ENCODE peak calls at places on chromosomes 4 and X, in six cellular contexts. E is Peyer's patch; Z is naive thymus-derived CD4-positive, alpha-beta T cell; U is SK-N-MC; I is testis; S is CD8-positive, alpha-beta memory T cell. D is an unnamed sample.

GRCh38 chr4:129532573-129532972 is 436.6 kb downstream of the C4orf33 start:
- DNase-seq in Z (no peak), U (no peak), I (no peak), S (no peak), E (no peak), D (no peak)

GRCh38 chrX:115616943-115617563 is 56.1 kb downstream of the PLS3 start:
- DNase-seq in S (no peak), I (no peak), E (no peak), U (no peak), Z (no peak), D (no peak)

GRCh38 chrX:104641176-104641575 is 75.2 kb downstream of the IL1RAPL2 start:
- DNase-seq in Z (no peak), I (no peak), U (no peak), E (no peak), S (no peak), D (no peak)

GRCh38 chrX:33970028-33970932 is 161.8 kb downstream of the FAM47A start:
- DNase-seq in E (no peak), I (no peak), Z (no peak), S (no peak), U (no peak), D (no peak)

GRCh38 chr4:185143596-185143969 is 517 bp downstream of the SLC25A4 start:
- DNase-seq in Z (peak), I (peak), E (peak), U (no peak), S (no peak), D (peak)

GRCh38 chrX:49276671-49277519 is 7.3 kb downstream of the PPP1R3F start:
- DNase-seq in I (no peak), Z (no peak), U (no peak), S (no peak), E (peak), D (peak)

GRCh38 chr4:37661643-37662221 is 24.4 kb downstream of the RELL1 start:
- DNase-seq in E (no peak), U (no peak), Z (no peak), S (no peak), I (no peak), D (no peak)

GRCh38 chr4:26141916-26142638 is 178.7 kb upstream of the RBPJ start:
- DNase-seq in I (peak), E (peak), Z (no peak), U (peak), S (no peak), D (no peak)

GRCh38 chr4:54745031-54745770 is 87.4 kb downstream of the KIT start:
- DNase-seq in I (no peak), E (no peak), Z (no peak), U (no peak), S (no peak), D (no peak)

GRCh38 chr4:132299866-132300265 is 849.2 kb upstream of the PCDH10 start:
- DNase-seq in I (no peak), U (no peak), E (no peak), S (no peak), Z (no peak), D (no peak)

GRCh38 chr4:119823891-119824290 is 195.3 kb upstream of the PDE5A start:
- DNase-seq in Z (no peak), E (no peak), S (no peak), I (no peak), U (no peak), D (no peak)

DNA sequence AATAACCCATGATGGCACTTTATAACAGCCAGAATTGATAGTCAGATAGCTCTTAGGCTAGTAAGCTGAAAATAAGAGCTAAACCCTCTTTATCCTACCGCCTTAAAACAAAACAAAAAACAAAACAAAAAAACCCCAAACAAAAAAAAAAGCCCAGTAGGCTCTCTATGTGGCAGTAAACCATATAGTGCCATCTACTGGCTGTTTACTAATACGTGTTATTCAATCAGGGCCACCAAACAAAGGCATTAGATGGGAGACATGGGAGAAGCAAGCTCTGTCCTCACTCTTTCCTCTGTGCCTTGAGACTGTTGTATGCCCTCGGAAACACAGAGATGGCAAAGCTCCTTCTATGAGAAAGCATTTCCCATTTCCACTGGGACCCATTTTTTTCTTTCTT is 148.8 kb upstream of the MID1 start:
- DNase-seq in E (no peak), Z (no peak), I (no peak), S (no peak), U (peak), D (no peak)
- H3K27ac ChIP-seq in E (no peak), Z (no peak), I (no peak), S (no peak), U (no peak), D (no peak)

GRCh38 chr4:8100696-8101095 is 57.9 kb downstream of the ABLIM2 start:
- DNase-seq in E (no peak), Z (no peak), S (no peak), I (no peak), U (no peak), D (no peak)

GRCh38 chr4:8101796-8102355 is 56.7 kb downstream of the ABLIM2 start:
- DNase-seq in E (no peak), I (no peak), U (no peak), S (no peak), Z (no peak), D (no peak)

GRCh38 chr4:8101213-8101781 is 57.3 kb downstream of the ABLIM2 start:
- DNase-seq in S (no peak), I (peak), Z (no peak), E (peak), U (no peak), D (no peak)

GRCh38 chr4:8098506-8098905 is 60.1 kb downstream of the ABLIM2 start:
- DNase-seq in I (no peak), U (no peak), E (no peak), S (no peak), Z (no peak), D (no peak)

DNA sequence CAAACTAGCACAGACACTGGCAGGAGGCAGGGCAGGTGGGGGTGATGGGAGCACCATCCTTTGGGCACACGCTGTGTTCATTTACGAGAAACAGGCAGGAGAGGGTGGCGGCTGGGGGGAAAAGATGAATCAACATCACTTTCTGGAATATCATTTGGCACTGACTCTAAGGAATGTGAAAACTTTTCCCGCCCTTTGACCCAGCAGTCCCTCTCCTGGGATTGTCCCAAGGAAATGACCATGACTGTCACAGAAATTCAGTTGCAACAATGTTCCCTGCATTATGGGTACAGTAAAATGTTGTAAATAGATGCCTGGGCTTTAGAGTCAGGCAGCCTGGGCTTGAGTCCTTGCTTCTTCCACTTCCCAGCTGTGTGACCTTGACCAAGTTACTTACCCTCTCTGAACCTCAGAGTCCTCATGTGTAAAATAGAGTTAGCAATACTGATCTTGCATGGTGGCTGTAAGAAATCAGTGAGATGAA is 58.6 kb downstream of the ABLIM2 start:
- DNase-seq in S (no peak), I (peak), E (no peak), U (no peak), Z (no peak), D (no peak)
- H3K27ac ChIP-seq in S (no peak), I (no peak), E (no peak), U (no peak), Z (no peak), D (no peak)

DNA sequence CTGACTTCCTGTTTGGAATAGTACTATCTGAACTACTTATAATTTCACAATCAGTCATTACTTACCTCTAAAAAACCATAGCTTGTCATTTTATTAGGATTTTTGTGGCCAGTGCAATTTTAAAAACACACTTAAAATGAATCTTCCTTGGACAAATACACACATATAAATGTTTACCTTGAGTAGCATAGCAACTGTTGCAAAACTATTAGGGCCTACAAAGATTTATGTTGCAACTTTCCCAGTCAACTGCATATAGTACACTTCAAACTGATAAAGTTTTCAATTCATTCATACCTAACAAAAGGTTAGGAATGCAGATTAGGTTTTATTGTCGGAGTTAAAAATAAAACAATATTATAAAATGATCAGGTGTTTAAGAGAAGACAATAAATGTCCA is 193.0 kb downstream of the PDGFC start:
- DNase-seq in E (no peak), I (no peak), S (no peak), Z (no peak), U (no peak), D (no peak)
- H3K27ac ChIP-seq in E (no peak), I (no peak), S (no peak), Z (no peak), U (peak), D (no peak)

GRCh38 chr4:142579483-142579882 is 266.6 kb downstream of the INPP4B start:
- DNase-seq in Z (no peak), E (no peak), I (no peak), S (no peak), U (no peak), D (no peak)

GRCh38 chr4:142585411-142585810 is 260.7 kb downstream of the INPP4B start:
- DNase-seq in E (no peak), Z (no peak), S (no peak), I (no peak), U (no peak), D (no peak)

GRCh38 chr4:142583708-142584107 is 262.4 kb downstream of the INPP4B start:
- DNase-seq in Z (no peak), S (no peak), E (no peak), U (no peak), I (no peak), D (no peak)

GRCh38 chr4:142581891-142582290 is 264.2 kb downstream of the INPP4B start:
- DNase-seq in S (no peak), E (no peak), Z (no peak), U (no peak), I (no peak), D (no peak)

GRCh38 chr4:142582340-142582739 is 263.8 kb downstream of the INPP4B start:
- DNase-seq in S (no peak), I (no peak), E (no peak), U (no peak), Z (no peak), D (no peak)
- H3K27ac ChIP-seq in S (no peak), I (no peak), E (no peak), U (no peak), Z (no peak), D (no peak)

D was measured in body of pancreas.